ENCODE peak calls at places on chromosomes 7 and 10, in six cellular contexts. F is GM23338, K is upper lobe of right lung, W is Peyer's patch, Q is neuronal stem cell, U is SJSA1. C is an unnamed sample. For H3K36me3 and H3K4me1, the result is how much of the 10 kb centered on the place peaks cover.

GRCh38 chr7:76211216-76211615 is 9.5 kb downstream of the SRRM3 start:
- DNase-seq in K (no peak), W (no peak), U (no peak), F (no peak), Q (no peak), C (no peak)

GRCh38 chr10:131094406-131095108 is 217.0 kb downstream of the TCERG1L start:
- DNase-seq in W (no peak), U (no peak), K (no peak), F (peak), Q (no peak), C (no peak)

GRCh38 chr7:155344618-155345433 is 47.1 kb downstream of the INSIG1 start:
- DNase-seq in Q (peak), U (peak), W (peak), F (peak), K (peak), C (peak)

GRCh38 chr10:30270247-30270646 is 78.8 kb downstream of the MTPAP start:
- DNase-seq in F (no peak), Q (no peak), U (no peak), W (no peak), K (no peak), C (no peak)

GRCh38 chr10:50385610-50386009 is 134.3 kb upstream of the ASAH2 start:
- DNase-seq in K (no peak), W (no peak), Q (no peak), U (no peak), F (no peak), C (no peak)

GRCh38 chr10:1187151-1187854 is 131.1 kb downstream of the WDR37 start:
- DNase-seq in Q (no peak), F (no peak), W (no peak), U (no peak), K (peak), C (no peak)

GRCh38 chr10:51640120-51640819 is 59.1 kb downstream of the CSTF2T start:
- DNase-seq in Q (no peak), U (no peak), F (no peak), K (no peak), W (no peak), C (no peak)

GRCh38 chr7:24653316-24654085 is 80.2 kb downstream of the PALS2 start:
- DNase-seq in U (no peak), Q (no peak), W (no peak), F (no peak), K (no peak), C (no peak)

GRCh38 chr7:646951-647350 is 79.5 kb upstream of the DNAAF5 start:
- DNase-seq in U (no peak), K (peak), F (no peak), Q (no peak), W (no peak), C (no peak)

GRCh38 chr7:156895024-156895780 is 2.2 kb upstream of the LMBR1 start:
- DNase-seq in U (no peak), K (no peak), F (no peak), Q (no peak), W (no peak), C (no peak)

GRCh38 chr7:154794147-154794780 is 208.7 kb downstream of the PAXIP1 start:
- DNase-seq in Q (peak), U (no peak), K (no peak), F (no peak), W (no peak), C (no peak)

GRCh38 chr7:105388373-105389089 is at the start of gene SRPK2:
- DNase-seq in U (peak), Q (peak), F (peak), K (peak), W (peak), C (no peak)

GRCh38 chr10:74917481-74918077 is 91.2 kb downstream of the KAT6B start:
- DNase-seq in Q (no peak), K (no peak), U (no peak), W (no peak), F (no peak), C (no peak)

GRCh38 chr10:119421887-119422684 is 120.4 kb downstream of the RGS10 start:
- DNase-seq in K (no peak), U (no peak), Q (no peak), F (peak), W (no peak), C (no peak)

GRCh38 chr7:80047856-80048459 is 86.7 kb upstream of the GNAI1 start:
- DNase-seq in K (no peak), W (no peak), F (no peak), U (no peak), Q (no peak), C (no peak)

GRCh38 chr10:6240254-6240653 is 37.5 kb downstream of the PFKFB3 start:
- DNase-seq in F (no peak), W (no peak), K (no peak), U (no peak), Q (no peak), C (no peak)

GRCh38 chr10:6236349-6237188 is 33.8 kb downstream of the PFKFB3 start:
- DNase-seq in F (no peak), Q (no peak), K (peak), U (no peak), W (no peak), C (no peak)

GRCh38 chr10:6242089-6242488 is 39.4 kb downstream of the PFKFB3 start:
- DNase-seq in Q (no peak), F (no peak), W (no peak), K (no peak), U (no peak), C (no peak)

GRCh38 chr10:6237189-6237496 is 34.4 kb downstream of the PFKFB3 start:
- DNase-seq in K (no peak), Q (no peak), W (no peak), F (no peak), U (no peak), C (no peak)

DNA sequence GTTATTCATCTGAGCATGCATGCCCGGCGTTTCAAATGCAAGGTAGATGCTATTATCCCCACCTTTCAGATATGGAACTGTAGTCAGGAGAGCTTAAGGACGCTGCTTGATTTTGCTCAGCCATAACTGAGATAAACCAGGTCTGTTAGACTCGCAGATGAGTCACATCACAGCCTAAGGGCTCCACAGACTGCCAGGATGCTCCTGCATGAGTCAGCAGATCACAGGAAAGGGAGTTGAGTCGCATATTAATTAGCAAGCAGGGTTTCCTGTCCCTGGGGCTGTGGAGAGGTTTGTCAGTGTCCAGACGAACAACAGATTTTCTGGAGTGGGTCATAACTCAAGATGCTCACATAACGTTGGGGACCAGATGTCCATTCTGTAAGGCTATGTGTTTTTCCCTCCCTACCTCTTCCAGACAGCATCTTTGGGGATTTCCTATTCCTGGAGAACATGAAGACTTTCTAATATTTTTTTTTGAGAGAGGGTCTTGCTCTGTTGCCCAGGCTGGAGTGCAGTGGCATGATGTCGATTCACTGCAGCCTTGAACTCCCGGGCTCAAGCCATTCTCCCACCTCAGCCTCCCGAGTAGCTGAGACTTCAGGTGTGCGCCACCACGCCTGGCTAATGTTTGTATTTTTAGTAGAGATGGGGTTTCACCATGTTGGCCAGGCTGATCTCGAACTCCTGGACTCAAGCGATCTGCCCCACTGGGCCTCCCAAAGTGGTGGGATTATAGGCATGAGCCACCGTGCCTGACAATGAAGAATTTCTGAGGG is 36.7 kb downstream of the PFKFB3 start:
- DNase-seq in Q (no peak), K (no peak), U (peak), W (no peak), F (no peak), C (no peak)
- H3K27ac ChIP-seq in Q (no peak), K (no peak), U (peak), W (no peak), F (no peak), C (no peak)

GRCh38 chr7:127287133-127287532 is 34.4 kb upstream of the GRM8 start:
- DNase-seq in F (peak), U (no peak), K (no peak), W (no peak), Q (no peak), C (peak)
- H3K36me3 ChIP-seq in F (under half), U (under half), K (under half), W (under half), Q (under half), C (under half)

DNA sequence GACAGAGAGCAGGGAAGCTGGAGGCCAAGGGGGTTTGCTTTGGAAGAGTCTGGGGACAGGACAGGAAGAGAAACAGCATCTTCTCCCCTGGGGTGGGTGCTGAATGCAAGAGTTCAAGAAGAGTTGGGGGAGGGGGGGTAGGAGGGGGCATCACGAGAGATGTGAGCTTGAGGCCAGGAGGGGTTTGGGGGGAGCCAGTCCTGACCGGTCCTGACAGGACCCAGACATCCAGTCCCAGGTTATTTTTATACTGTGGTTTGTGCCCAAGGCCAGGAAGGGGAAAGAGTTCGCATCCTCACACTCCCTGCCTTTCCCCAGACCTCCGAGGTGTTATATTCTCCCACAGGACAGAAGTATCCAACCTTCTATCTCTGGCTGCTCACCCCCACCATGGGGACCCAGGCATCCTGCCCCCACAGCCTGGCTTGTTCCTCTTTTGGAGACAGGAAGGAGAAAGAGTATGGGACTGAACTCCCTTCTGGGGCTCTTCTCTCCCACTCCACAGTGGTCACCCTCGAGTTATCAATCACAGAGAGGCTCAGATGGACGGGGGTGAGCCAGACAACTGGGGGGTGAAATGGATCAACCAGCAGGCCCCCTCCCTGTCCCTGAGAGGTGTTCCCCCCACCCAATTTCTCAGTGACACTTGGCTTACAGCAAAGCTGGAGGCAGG is 2.8 kb downstream of the TSC22D4 start:
- DNase-seq in K (no peak), Q (no peak), W (no peak), U (no peak), F (no peak), C (no peak)
- H3K4me1 ChIP-seq in K (under half), Q (under half), W (under half), U (under half), F (under half), C (under half)

GRCh38 chr10:103447187-103447586 is 5.0 kb downstream of the CALHM2 start:
- DNase-seq in F (no peak), W (no peak), K (no peak), U (no peak), Q (no peak), C (no peak)
- H3K27ac ChIP-seq in F (no peak), W (peak), K (peak), U (no peak), Q (no peak), C (no peak)

GRCh38 chr10:91987397-91988037 is 63.9 kb downstream of the BTAF1 start:
- DNase-seq in U (no peak), K (no peak), W (no peak), Q (no peak), F (no peak), C (no peak)

GRCh38 chr10:91996266-91996665 is 72.7 kb downstream of the BTAF1 start:
- DNase-seq in U (no peak), K (no peak), Q (no peak), W (no peak), F (no peak), C (no peak)

GRCh38 chr10:91992026-91992425 is 68.5 kb downstream of the BTAF1 start:
- DNase-seq in U (no peak), Q (no peak), W (no peak), K (no peak), F (no peak), C (no peak)
- H3K36me3 ChIP-seq in U (half or more), Q (under half), W (under half), K (half or more), F (under half), C (under half)

GRCh38 chr10:124681626-124682552 is 62.3 kb downstream of the FAM53B start:
- DNase-seq in W (no peak), U (no peak), F (no peak), K (no peak), Q (no peak), C (no peak)
- H3K4me1 ChIP-seq in W (under half), U (under half), F (under half), K (half or more), Q (under half), C (under half)

DNA sequence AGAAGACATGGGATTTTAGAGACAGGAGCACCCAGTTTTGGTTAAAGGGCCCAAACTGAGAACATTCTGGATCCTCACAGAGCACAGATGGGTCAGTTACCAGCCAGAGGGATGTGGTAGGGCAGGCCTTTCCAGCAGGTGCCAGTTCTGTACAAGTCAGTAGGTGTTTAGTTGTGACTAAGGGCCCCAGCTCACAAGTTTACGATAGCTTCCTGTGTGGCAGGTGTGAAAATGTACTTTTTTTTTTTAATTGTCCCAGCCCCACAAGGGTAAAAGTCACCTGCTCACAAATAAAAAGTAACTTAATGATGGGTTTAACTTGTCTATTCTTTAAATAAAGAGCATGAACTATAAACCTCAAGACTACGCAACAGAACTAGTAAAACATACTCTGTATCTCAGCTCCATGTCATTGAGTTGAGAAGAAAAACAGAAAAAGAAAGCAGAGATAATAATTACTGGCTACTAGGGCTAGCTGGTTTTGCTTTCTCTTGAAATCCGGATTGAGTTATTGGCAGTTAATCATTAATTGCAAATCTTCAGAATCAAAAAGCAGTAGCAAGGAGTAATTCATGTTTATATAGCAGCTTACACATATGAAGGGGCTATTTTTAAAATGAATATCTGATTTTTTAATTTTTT is 15.4 kb downstream of the NFE2L3 start:
- DNase-seq in W (no peak), K (no peak), Q (no peak), F (no peak), U (no peak), C (no peak)
- H3K27ac ChIP-seq in W (no peak), K (no peak), Q (no peak), F (peak), U (no peak), C (no peak)

GRCh38 chr7:85828654-85829053 is 641.8 kb upstream of the SEMA3D start:
- DNase-seq in K (no peak), Q (no peak), W (no peak), F (no peak), U (no peak), C (no peak)

GRCh38 chr7:85829176-85829575 is 642.3 kb upstream of the SEMA3D start:
- DNase-seq in F (no peak), K (no peak), Q (no peak), U (no peak), W (no peak), C (no peak)

GRCh38 chr7:85833071-85833470 is 646.2 kb upstream of the SEMA3D start:
- DNase-seq in W (no peak), F (no peak), K (no peak), U (no peak), Q (no peak), C (no peak)

GRCh38 chr7:85829817-85830432 is 643.1 kb upstream of the SEMA3D start:
- DNase-seq in U (no peak), W (no peak), K (no peak), F (no peak), Q (no peak), C (no peak)

GRCh38 chr7:85830982-85831381 is 644.1 kb upstream of the SEMA3D start:
- DNase-seq in F (no peak), W (no peak), Q (no peak), K (no peak), U (no peak), C (no peak)
- H3K36me3 ChIP-seq in F (under half), W (under half), Q (under half), K (under half), U (under half), C (under half)

C was measured in iPS DF 6.9.